ENCODE peak calls at places on chromosomes 6 and 20, in six cellular contexts. H is cardiac fibroblast, Z is B cell, N is tibial artery, F is left ventricle myocardium inferior, Q is breast epithelium. Y is an unnamed sample.

GRCh38 chr20:56391596-56392281 is at the start of gene AURKA:
- DNase-seq in Q (no peak), N (no peak), F (no peak), H (no peak), Z (no peak), Y (no peak)

GRCh38 chr6:157715766-157716171 is 107.3 kb upstream of the SNX9 start:
- DNase-seq in N (peak), F (peak), Z (no peak), H (peak), Q (peak), Y (peak)

GRCh38 chr6:36839819-36840379 is 655 bp upstream of the CPNE5 start:
- DNase-seq in N (no peak), H (no peak), Q (no peak), F (peak), Z (peak), Y (no peak)

GRCh38 chr20:50980851-50981713 is 22.5 kb downstream of the MOCS3 start:
- DNase-seq in Z (peak), Q (no peak), N (no peak), F (no peak), H (peak), Y (no peak)

GRCh38 chr20:9363673-9364072 is 150.7 kb upstream of the LAMP5 start:
- DNase-seq in Q (no peak), N (no peak), F (no peak), H (no peak), Z (no peak), Y (no peak)

GRCh38 chr20:43938932-43939761 is 24.5 kb downstream of the TOX2 start:
- DNase-seq in N (peak), Z (no peak), H (peak), Q (peak), F (peak), Y (peak)

GRCh38 chr6:141165012-141165411 is 967.7 kb upstream of the GJE1 start:
- DNase-seq in Q (no peak), Z (no peak), F (no peak), H (no peak), N (no peak), Y (peak)

GRCh38 chr6:36120539-36120938 is 9.8 kb upstream of the MAPK13 start:
- DNase-seq in Q (peak), N (peak), F (no peak), H (no peak), Z (peak), Y (no peak)

GRCh38 chr6:144912474-144912873 is 627.3 kb downstream of the UTRN start:
- DNase-seq in Q (no peak), F (no peak), N (no peak), H (peak), Z (no peak), Y (peak)

GRCh38 chr20:31559704-31560093 is 45.4 kb upstream of the ID1 start:
- DNase-seq in Q (no peak), N (no peak), Z (no peak), H (no peak), F (no peak), Y (no peak)

GRCh38 chr6:85775883-85776282 is 133.2 kb upstream of the SYNCRIP start:
- DNase-seq in F (no peak), H (no peak), Z (no peak), Q (no peak), N (no peak), Y (no peak)

GRCh38 chr20:57680131-57680716 is 29.6 kb downstream of the PMEPA1 start:
- DNase-seq in Z (peak), H (no peak), F (no peak), Q (no peak), N (no peak), Y (no peak)

DNA sequence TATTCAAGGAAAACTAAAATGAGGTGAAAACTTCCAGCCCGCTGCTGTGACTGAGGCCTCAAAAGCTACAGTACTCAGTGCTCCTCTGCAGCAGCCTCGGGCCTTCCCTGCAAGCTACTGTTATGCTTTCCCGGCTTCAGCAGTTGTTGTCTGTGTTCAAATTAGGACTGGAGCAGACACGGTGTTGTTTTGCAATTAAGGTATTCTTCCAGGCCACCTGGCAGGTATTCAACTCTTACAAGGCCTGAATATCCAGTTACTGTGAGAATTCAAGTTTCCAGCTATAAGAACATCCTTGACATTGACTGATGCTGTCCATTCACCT is 10.7 kb downstream of the TXNDC5 start:
- DNase-seq in N (no peak), Z (no peak), F (no peak), Q (no peak), H (no peak), Y (no peak)
- TF ChIP-seq CTCF in N (no peak), Z (no peak), F (no peak), Q (no peak), H (no peak), Y (no peak)

DNA sequence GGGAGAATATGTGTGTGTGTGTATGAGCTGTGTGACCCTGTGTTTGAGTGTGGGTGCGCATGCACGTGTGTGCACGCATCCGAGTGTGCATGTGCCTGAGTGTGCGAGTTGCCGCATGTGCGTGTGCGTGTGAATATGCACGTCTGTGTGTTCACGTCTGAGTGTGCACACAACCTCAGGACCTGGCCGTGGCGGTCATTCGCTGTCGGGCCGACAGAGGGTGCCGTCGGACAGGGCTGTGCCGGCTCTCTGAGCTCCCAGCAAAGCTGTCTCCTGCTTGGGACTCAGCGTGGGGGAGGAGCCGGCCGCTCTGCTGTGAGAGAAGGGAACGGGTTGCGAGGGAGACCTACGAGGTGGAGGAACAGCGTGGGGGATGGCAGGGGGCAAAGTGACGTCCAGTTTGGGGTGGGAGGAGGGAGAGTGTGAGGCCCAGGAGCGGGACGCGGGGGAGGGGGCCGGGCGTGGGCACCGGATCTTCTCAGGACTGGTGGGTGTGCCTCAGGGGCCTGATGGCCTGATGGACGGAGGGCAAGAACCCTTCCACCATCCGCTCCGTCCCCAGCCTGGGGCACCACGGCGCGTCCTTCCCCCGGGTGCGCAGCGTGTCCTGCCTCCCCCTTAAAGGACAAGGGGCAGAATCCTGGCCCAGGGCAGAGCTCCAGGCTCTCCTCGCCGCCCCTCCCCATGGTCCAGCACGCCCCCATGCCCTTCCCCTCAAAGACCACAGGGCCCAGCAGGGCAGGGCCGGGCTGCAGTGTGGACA is 19.9 kb downstream of the SLC17A9 start:
- DNase-seq in H (peak), F (peak), Q (peak), Z (peak), N (peak), Y (no peak)
- TF ChIP-seq CTCF in H (peak), F (peak), Q (peak), Z (peak), N (peak), Y (peak)

DNA sequence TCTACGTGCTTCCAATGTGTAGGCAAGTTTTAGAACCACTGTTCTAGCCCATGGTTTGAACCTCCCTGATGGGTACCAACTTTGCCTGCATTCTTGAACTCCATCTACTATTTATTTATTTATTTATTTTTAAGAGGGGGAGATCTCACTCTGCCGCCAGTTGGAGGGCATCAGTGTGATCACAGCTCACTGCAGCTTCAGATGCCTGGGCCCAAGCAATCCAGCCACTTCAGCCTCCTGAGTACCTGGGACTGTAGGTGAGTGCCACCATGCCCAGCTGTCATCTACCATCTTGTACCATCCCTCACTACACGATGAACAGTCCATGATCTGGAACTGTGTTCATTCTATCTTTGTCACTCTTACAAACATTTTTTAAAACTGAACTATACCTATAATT is 28.2 kb downstream of the HLA-F start:
- DNase-seq in Z (no peak), N (no peak), H (no peak), Q (no peak), F (no peak), Y (no peak)
- TF ChIP-seq CTCF in Z (no peak), N (no peak), H (no peak), Q (no peak), F (no peak), Y (no peak)

DNA sequence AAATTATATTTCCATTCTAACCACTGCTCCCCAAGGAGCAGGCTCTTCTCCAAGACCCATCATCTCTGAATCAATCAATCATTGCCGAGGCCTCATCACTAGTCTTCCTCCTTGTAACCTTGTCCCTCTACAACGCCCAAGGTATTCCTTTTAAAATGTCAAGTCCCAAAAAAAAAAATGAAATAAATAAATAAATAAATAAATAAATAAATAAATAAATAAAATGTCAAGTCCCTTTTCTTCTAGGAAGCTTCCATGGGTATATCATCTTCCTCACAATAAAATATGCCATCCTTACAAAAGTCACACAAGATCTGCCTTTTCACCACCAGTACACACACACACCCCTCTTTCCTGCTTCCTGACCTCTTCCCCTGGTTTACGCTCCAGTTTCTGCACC is 57.6 kb downstream of the JAG1 start:
- DNase-seq in H (no peak), Q (no peak), F (no peak), N (no peak), Z (no peak), Y (no peak)
- TF ChIP-seq CTCF in H (no peak), Q (no peak), F (no peak), N (no peak), Z (no peak), Y (no peak)

DNA sequence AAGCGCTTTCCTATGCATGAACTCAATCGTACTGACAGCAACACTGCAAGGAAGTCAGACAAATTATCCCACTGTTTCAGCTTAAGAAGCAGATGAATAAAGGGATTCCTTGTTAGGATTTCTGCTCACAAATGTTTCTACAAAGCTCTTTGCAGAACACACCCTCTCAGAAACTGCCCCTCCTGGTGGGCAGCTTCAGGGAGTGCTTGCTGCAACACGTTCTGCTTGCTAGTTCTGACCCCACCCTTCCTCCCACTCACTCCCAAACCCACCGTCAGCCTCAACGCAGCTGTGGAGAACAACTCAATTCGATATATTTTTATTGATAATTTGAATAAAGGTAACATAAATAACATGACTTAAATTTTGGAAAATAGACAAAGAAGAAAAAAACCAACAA is 250.8 kb upstream of the PRDM1 start:
- DNase-seq in F (no peak), Q (no peak), N (no peak), H (peak), Z (no peak), Y (peak)
- TF ChIP-seq CTCF in F (peak), Q (no peak), N (no peak), H (no peak), Z (peak), Y (peak)

GRCh38 chr20:4765681-4766080 is 44.0 kb downstream of the PRND start:
- DNase-seq in F (no peak), Q (no peak), Z (no peak), H (no peak), N (no peak), Y (no peak)
- TF ChIP-seq CTCF in F (no peak), Q (no peak), Z (no peak), H (no peak), N (no peak), Y (no peak)

GRCh38 chr6:135358251-135358821 is 139.2 kb downstream of the AHI1 start:
- DNase-seq in Q (no peak), N (no peak), H (peak), F (no peak), Z (no peak), Y (peak)

GRCh38 chr6:135362124-135362523 is 135.4 kb downstream of the AHI1 start:
- DNase-seq in Z (no peak), Q (no peak), N (no peak), F (no peak), H (no peak), Y (no peak)

GRCh38 chr6:135354407-135354806 is 143.1 kb downstream of the AHI1 start:
- DNase-seq in H (no peak), N (no peak), F (no peak), Z (no peak), Q (no peak), Y (no peak)

GRCh38 chr6:135360222-135360621 is 137.3 kb downstream of the AHI1 start:
- DNase-seq in Z (no peak), Q (no peak), F (no peak), H (no peak), N (no peak), Y (no peak)

DNA sequence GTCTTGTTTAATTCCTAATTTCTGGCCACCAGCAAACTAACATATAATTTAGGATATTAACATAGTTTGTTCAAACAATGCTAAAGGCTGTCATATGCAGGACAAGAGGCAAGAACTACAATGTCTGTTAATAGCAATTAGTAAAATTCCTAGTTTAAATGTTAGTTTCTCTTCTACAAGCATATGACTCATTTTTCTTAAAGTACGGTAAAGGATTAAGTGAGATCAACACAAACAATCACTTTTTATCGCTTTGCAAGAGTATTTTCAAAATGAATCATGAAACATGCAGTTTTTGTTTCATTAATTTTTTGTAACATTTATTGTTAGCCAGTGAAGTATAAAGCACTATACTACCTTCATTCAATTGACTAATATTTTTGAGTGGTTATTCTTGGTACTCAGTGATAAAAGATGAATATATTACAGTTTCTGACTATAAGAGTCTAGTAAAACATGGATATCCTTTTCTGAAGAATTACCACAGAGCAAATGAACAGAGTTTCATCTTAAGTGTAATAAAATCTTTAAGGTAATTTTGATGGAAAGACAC is 138.6 kb downstream of the AHI1 start:
- DNase-seq in N (no peak), Q (no peak), F (no peak), H (peak), Z (no peak), Y (peak)
- TF ChIP-seq CTCF in N (no peak), Q (no peak), F (no peak), H (no peak), Z (no peak), Y (no peak)

DNA sequence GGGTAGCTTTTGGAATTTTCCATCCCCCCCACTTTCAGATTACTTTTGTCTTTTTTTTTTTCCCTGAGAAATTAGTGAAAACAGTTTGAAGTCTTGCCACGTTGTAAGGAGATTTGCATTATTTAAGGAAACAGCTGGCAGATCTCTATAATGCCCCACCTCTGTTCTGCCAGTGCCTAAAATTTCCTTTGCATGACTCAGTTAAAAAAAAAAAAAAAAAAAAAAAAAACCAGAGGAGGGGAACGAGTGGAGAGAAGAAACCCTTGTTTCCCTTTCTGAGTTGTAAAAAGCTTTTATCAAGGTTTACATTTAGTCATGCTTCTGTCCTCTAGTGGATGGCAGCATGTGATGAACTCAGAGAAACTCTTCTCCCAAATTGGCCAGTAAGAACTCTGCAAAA is 33.5 kb downstream of the CARMIL1 start:
- DNase-seq in Z (no peak), Q (no peak), H (peak), F (no peak), N (no peak), Y (no peak)
- TF ChIP-seq CTCF in Z (no peak), Q (no peak), H (no peak), F (peak), N (no peak), Y (no peak)